ENCODE peak calls at places on chromosomes 1 and 21, in ten cellular contexts. R is K562, C is PC-3, P is fibroblast of lung, D is endothelial cell of umbilical vein, W is astrocyte, J is GM23248, U is DND-41, L is H1, V is hepatocyte. G is an unnamed sample.

GRCh38 chr21:44579833-44580144 is 615 bp downstream of the KRTAP10-5 start:
- DNase-seq in R (no peak), V (no peak), C (no peak), P (no peak), W (no peak), L (peak; percentile 45), D (no peak), U (no peak), J (no peak), G (no peak)

GRCh38 chr1:101915597-101915996 is 81.1 kb downstream of the OLFM3 start:
- DNase-seq in W (no peak), R (no peak), D (no peak), V (no peak), P (no peak), L (no peak), C (no peak), U (no peak), J (no peak), G (no peak)

GRCh38 chr1:67761054-67761453 is 72.2 kb downstream of the GNG12 start:
- DNase-seq in U (no peak), W (no peak), P (no peak), L (no peak), R (no peak), J (peak; percentile 18), D (no peak), V (no peak), C (no peak), G (no peak)

GRCh38 chr1:162185299-162185698 is 115.8 kb downstream of the NOS1AP start:
- DNase-seq in D (no peak), P (peak; percentile 60), U (no peak), R (peak; percentile 41), C (no peak), L (no peak), W (peak; percentile 55), J (peak; percentile 9), V (peak; percentile 37), G (no peak)

GRCh38 chr1:156860113-156860638 is 489 bp upstream of the NTRK1 start:
- DNase-seq in D (peak; percentile 40), P (peak; percentile 40), L (peak; percentile 85), W (peak; percentile 25), U (peak; percentile 10), R (peak; percentile 86), J (peak; percentile 77), V (peak; percentile 61), C (peak; percentile 65), G (peak; percentile 80)

GRCh38 chr1:29708381-29708780 is 472.1 kb downstream of the PTPRU start:
- DNase-seq in L (no peak), P (peak; percentile 50), R (no peak), U (no peak), C (peak; percentile 34), W (no peak), J (peak; percentile 62), D (peak; percentile 46), V (no peak), G (no peak)

GRCh38 chr1:118007391-118007790 is 77.9 kb downstream of the WDR3 start:
- DNase-seq in V (no peak), R (no peak), P (no peak), L (no peak), J (no peak), D (no peak), C (no peak), U (no peak), W (no peak), G (no peak)

GRCh38 chr21:16912075-16912474 is 600.8 kb upstream of the CXADR start:
- DNase-seq in P (peak; percentile 85), J (peak; percentile 67), R (no peak), U (no peak), V (no peak), C (peak; percentile 2), L (no peak), W (peak; percentile 84), D (peak; percentile 47), G (no peak)

GRCh38 chr1:206923009-206923960 is 1.5 kb upstream of the FCMR start:
- DNase-seq in U (peak; percentile 93), L (no peak), R (no peak), P (no peak), C (no peak), J (no peak), W (no peak), V (no peak), D (no peak), G (no peak)

GRCh38 chr21:45974073-45975016 is 7.2 kb upstream of the COL6A1 start:
- DNase-seq in L (peak; percentile 78), R (peak; percentile 42), V (peak; percentile 64), D (peak; percentile 42), W (peak; percentile 76), U (no peak), J (peak; percentile 84), C (peak; percentile 74), P (peak; percentile 84), G (peak; percentile 72)

GRCh38 chr21:45973475-45974072 is 8.0 kb upstream of the COL6A1 start:
- DNase-seq in P (peak; percentile 82), C (peak; percentile 86), U (peak; percentile 92), R (peak; percentile 72), D (peak; percentile 77), L (peak; percentile 72), J (peak; percentile 90), V (peak; percentile 91), W (peak; percentile 69), G (peak; percentile 81)

GRCh38 chr21:45976666-45977335 is 4.8 kb upstream of the COL6A1 start:
- DNase-seq in P (no peak), C (no peak), U (no peak), J (no peak), R (no peak), D (no peak), V (no peak), W (no peak), L (peak; percentile 51), G (no peak)

GRCh38 chr21:45972716-45973474 is 8.7 kb upstream of the COL6A1 start:
- DNase-seq in D (peak; percentile 14), C (no peak), J (peak; percentile 92), U (no peak), V (peak; percentile 91), R (no peak), P (peak; percentile 85), W (peak; percentile 77), L (peak; percentile 71), G (peak; percentile 64)

DNA sequence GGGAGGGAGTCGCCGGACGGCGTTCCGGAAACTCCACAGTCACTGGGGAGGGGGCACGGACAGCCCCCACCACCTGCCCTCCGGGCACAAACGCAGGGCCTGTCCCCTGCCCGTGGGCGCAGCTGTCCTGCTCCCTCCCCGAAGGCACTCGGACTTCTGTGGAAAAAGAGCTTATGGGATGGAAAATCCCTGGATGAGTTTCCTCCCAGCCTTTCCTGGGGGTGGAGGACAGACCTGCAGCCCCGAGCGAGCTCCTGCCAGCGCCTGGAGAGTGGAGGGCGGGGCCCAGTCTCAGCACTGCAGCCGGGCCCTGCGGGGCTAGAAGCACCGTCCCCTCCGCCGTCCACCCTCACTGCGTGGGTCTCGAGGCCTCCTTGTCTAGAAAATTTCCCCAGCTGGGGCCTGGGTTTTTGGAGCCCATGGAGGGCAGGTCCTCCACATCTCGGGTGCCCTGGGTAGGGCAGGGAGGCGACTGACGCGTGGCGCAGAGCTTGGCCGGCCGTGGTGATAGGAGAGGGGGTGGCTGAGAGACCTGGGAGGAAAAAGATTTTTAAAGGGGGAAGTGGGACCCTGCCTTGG is 6.5 kb upstream of the COL6A1 start:
- DNase-seq in V (peak; percentile 74), D (no peak), U (no peak), R (no peak), C (peak; percentile 70), J (peak; percentile 76), P (peak; percentile 63), L (peak; percentile 68), W (peak; percentile 45), G (peak; percentile 65)
- TF ChIP-seq EZH2 in V (no peak), D (no peak), U (no peak), R (no peak), C (no peak), J (no peak), P (no peak), L (no peak), W (no peak), G (no peak)

GRCh38 chr1:98049370-98050115 is 128.7 kb upstream of the DPYD start:
- DNase-seq in P (peak; percentile 56), U (no peak), C (no peak), J (peak; percentile 59), V (no peak), R (no peak), W (peak; percentile 39), D (peak; percentile 30), L (peak; percentile 59), G (peak; percentile 51)
- TF ChIP-seq EZH2 in P (no peak), U (no peak), C (no peak), J (no peak), V (no peak), R (no peak), W (no peak), D (no peak), L (peak; percentile 64), G (peak; percentile 55)

GRCh38 chr21:42653492-42654061 is at the start of gene PDE9A:
- DNase-seq in C (no peak), P (no peak), D (no peak), W (no peak), L (peak; percentile 69), R (no peak), V (peak; percentile 88), J (peak; percentile 21), U (peak; percentile 59), G (peak; percentile 80)

GRCh38 chr21:42650441-42651421 is 2.7 kb upstream of the PDE9A start:
- DNase-seq in W (no peak), J (no peak), L (no peak), C (no peak), D (no peak), R (no peak), V (no peak), P (no peak), U (no peak), G (no peak)

GRCh38 chr21:42654179-42654912 is 925 bp downstream of the PDE9A start:
- DNase-seq in V (peak; percentile 73), R (no peak), W (no peak), U (peak; percentile 74), L (peak; percentile 62), J (no peak), D (no peak), C (no peak), P (no peak), G (peak; percentile 76)

GRCh38 chr21:42651515-42652401 is 1.7 kb upstream of the PDE9A start:
- DNase-seq in R (no peak), W (no peak), V (no peak), J (no peak), C (no peak), L (no peak), P (no peak), D (no peak), U (no peak), G (no peak)

GRCh38 chr21:42652527-42653491 is 612 bp upstream of the PDE9A start:
- DNase-seq in D (peak; percentile 52), V (peak; percentile 83), L (peak; percentile 75), R (no peak), P (peak; percentile 27), C (peak; percentile 41), J (peak; percentile 50), U (no peak), W (no peak), G (peak; percentile 68)
- TF ChIP-seq EZH2 in D (peak; percentile 73), V (no peak), L (no peak), R (no peak), P (peak; percentile 70), C (peak; percentile 98), J (no peak), U (no peak), W (peak; percentile 83), G (no peak)

GRCh38 chr1:152109231-152109997 is 5.8 kb downstream of the TCHH start:
- DNase-seq in V (no peak), J (peak; percentile 49), R (no peak), L (peak; percentile 54), W (no peak), U (no peak), P (no peak), D (no peak), C (peak; percentile 44), G (peak; percentile 44)
- TF ChIP-seq EZH2 in V (no peak), J (peak; percentile 44), R (no peak), L (no peak), W (no peak), U (no peak), P (peak; percentile 86), D (peak; percentile 26), C (no peak), G (peak; percentile 95)

G was measured in GM23338.